ENCODE peak calls at places on chromosome 6, in six cellular contexts. One of them, this sample, is unnamed.

GRCh38 chr6:1535295-1535694 is 74.4 kb upstream of the FOXC1 start:
- DNase-seq in mammary epithelial cell: peak
- DNase-seq in AG10803: peak
- DNase-seq in Peyer's patch: no peak
- DNase-seq in fibroblast of lung: peak
- DNase-seq in A549: no peak
- DNase-seq in this sample: peak

GRCh38 chr6:93516441-93516840 is 97.1 kb upstream of the EPHA7 start:
- DNase-seq in mammary epithelial cell: no peak
- DNase-seq in AG10803: no peak
- DNase-seq in Peyer's patch: no peak
- DNase-seq in fibroblast of lung: no peak
- DNase-seq in A549: no peak
- DNase-seq in this sample: no peak

GRCh38 chr6:119207973-119208725 is 129.7 kb upstream of the FAM184A start:
- DNase-seq in mammary epithelial cell: no peak
- DNase-seq in AG10803: peak
- DNase-seq in Peyer's patch: no peak
- DNase-seq in fibroblast of lung: peak
- DNase-seq in A549: no peak
- DNase-seq in this sample: peak

GRCh38 chr6:112636650-112637260 is 289.6 kb downstream of the RFPL4B start:
- DNase-seq in mammary epithelial cell: no peak
- DNase-seq in AG10803: peak
- DNase-seq in Peyer's patch: no peak
- DNase-seq in fibroblast of lung: peak
- DNase-seq in A549: no peak
- DNase-seq in this sample: peak

GRCh38 chr6:161631676-161632194 is 357.9 kb upstream of the AGPAT4 start:
- DNase-seq in mammary epithelial cell: no peak
- DNase-seq in AG10803: peak
- DNase-seq in Peyer's patch: no peak
- DNase-seq in fibroblast of lung: peak
- DNase-seq in A549: no peak
- DNase-seq in this sample: peak

GRCh38 chr6:159884720-159885119 is 6.1 kb upstream of the MAS1 start:
- DNase-seq in mammary epithelial cell: no peak
- DNase-seq in AG10803: no peak
- DNase-seq in Peyer's patch: no peak
- DNase-seq in fibroblast of lung: no peak
- DNase-seq in A549: no peak
- DNase-seq in this sample: no peak

GRCh38 chr6:165042912-165043311 is 266.5 kb downstream of the C6orf118 start:
- DNase-seq in mammary epithelial cell: no peak
- DNase-seq in AG10803: no peak
- DNase-seq in Peyer's patch: no peak
- DNase-seq in fibroblast of lung: no peak
- DNase-seq in A549: no peak
- DNase-seq in this sample: no peak

GRCh38 chr6:163340201-163340887 is 74.2 kb upstream of the QKI start:
- DNase-seq in mammary epithelial cell: no peak
- DNase-seq in AG10803: no peak
- DNase-seq in Peyer's patch: no peak
- DNase-seq in fibroblast of lung: peak
- DNase-seq in A549: no peak
- DNase-seq in this sample: no peak

GRCh38 chr6:156771761-156772160 is 5.4 kb upstream of the ARID1B start:
- DNase-seq in mammary epithelial cell: no peak
- DNase-seq in AG10803: no peak
- DNase-seq in Peyer's patch: no peak
- DNase-seq in fibroblast of lung: no peak
- DNase-seq in A549: no peak
- DNase-seq in this sample: no peak

GRCh38 chr6:112503210-112503609 is 156.1 kb downstream of the RFPL4B start:
- DNase-seq in mammary epithelial cell: no peak
- DNase-seq in AG10803: no peak
- DNase-seq in Peyer's patch: no peak
- DNase-seq in fibroblast of lung: peak
- DNase-seq in A549: no peak
- DNase-seq in this sample: no peak

GRCh38 chr6:128600397-128600951 is 80.1 kb upstream of the PTPRK start:
- DNase-seq in mammary epithelial cell: peak
- DNase-seq in AG10803: peak
- DNase-seq in Peyer's patch: no peak
- DNase-seq in fibroblast of lung: peak
- DNase-seq in A549: peak
- DNase-seq in this sample: peak

GRCh38 chr6:16344756-16345155 is 106.4 kb downstream of the GMPR start:
- DNase-seq in mammary epithelial cell: no peak
- DNase-seq in AG10803: peak
- DNase-seq in Peyer's patch: no peak
- DNase-seq in fibroblast of lung: peak
- DNase-seq in A549: no peak
- DNase-seq in this sample: peak

DNA sequence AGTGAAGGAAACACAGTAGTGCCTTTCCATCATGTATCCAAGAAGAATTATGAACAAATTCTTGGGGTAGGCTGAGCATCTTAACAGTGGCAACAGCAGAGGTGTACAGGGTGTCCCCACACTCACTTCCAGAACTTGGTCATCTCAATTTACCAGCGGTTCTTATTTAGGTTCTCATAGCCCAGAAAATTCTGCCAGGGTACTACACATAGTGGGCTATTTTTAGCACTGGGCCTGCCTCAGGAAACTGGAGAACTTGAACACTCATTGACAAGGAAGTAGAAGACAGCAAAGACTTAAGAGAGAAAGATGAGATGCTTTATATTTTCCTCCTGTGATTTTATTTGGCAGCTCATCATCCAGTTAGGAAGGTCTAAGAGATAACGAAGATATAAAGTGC is 71.8 kb upstream of the PHIP start:
- DNase-seq in mammary epithelial cell: no peak
- DNase-seq in AG10803: no peak
- DNase-seq in Peyer's patch: no peak
- DNase-seq in fibroblast of lung: no peak
- DNase-seq in A549: no peak
- DNase-seq in this sample: no peak
- H3K4me3 ChIP-seq in mammary epithelial cell: no peak
- H3K4me3 ChIP-seq in AG10803: no peak
- H3K4me3 ChIP-seq in Peyer's patch: no peak
- H3K4me3 ChIP-seq in fibroblast of lung: no peak
- H3K4me3 ChIP-seq in A549: no peak
- H3K4me3 ChIP-seq in this sample: no peak

GRCh38 chr6:133243723-133244122 is 2.6 kb downstream of the EYA4 start:
- DNase-seq in mammary epithelial cell: no peak
- DNase-seq in AG10803: no peak
- DNase-seq in Peyer's patch: no peak
- DNase-seq in fibroblast of lung: no peak
- DNase-seq in A549: no peak
- DNase-seq in this sample: no peak

GRCh38 chr6:133241088-133241900 is at the start of gene EYA4:
- DNase-seq in mammary epithelial cell: peak
- DNase-seq in AG10803: no peak
- DNase-seq in Peyer's patch: no peak
- DNase-seq in fibroblast of lung: peak
- DNase-seq in A549: peak
- DNase-seq in this sample: no peak

GRCh38 chr6:133242761-133243590 is 1.8 kb downstream of the EYA4 start:
- DNase-seq in mammary epithelial cell: no peak
- DNase-seq in AG10803: no peak
- DNase-seq in Peyer's patch: no peak
- DNase-seq in fibroblast of lung: no peak
- DNase-seq in A549: peak
- DNase-seq in this sample: peak

GRCh38 chr6:133241901-133242760 is 974 bp downstream of the EYA4 start:
- DNase-seq in mammary epithelial cell: peak
- DNase-seq in AG10803: no peak
- DNase-seq in Peyer's patch: no peak
- DNase-seq in fibroblast of lung: peak
- DNase-seq in A549: peak
- DNase-seq in this sample: no peak

GRCh38 chr6:133240511-133241087 is 558 bp upstream of the EYA4 start:
- DNase-seq in mammary epithelial cell: no peak
- DNase-seq in AG10803: no peak
- DNase-seq in Peyer's patch: no peak
- DNase-seq in fibroblast of lung: peak
- DNase-seq in A549: peak
- DNase-seq in this sample: no peak
- TF ChIP-seq CTCF in mammary epithelial cell: no peak
- TF ChIP-seq CTCF in AG10803: no peak
- TF ChIP-seq CTCF in Peyer's patch: no peak
- TF ChIP-seq CTCF in fibroblast of lung: peak
- TF ChIP-seq CTCF in A549: no peak
- TF ChIP-seq CTCF in this sample: no peak

GRCh38 chr6:34392497-34393190 is at the start of gene NUDT3:
- DNase-seq in mammary epithelial cell: peak
- DNase-seq in AG10803: peak
- DNase-seq in Peyer's patch: peak
- DNase-seq in fibroblast of lung: peak
- DNase-seq in A549: peak
- DNase-seq in this sample: peak

GRCh38 chr6:34391711-34392496 is 565 bp downstream of the NUDT3 start:
- DNase-seq in mammary epithelial cell: peak
- DNase-seq in AG10803: peak
- DNase-seq in Peyer's patch: peak
- DNase-seq in fibroblast of lung: peak
- DNase-seq in A549: peak
- DNase-seq in this sample: peak

GRCh38 chr6:34393191-34393967 is 910 bp upstream of the NUDT3 start:
- DNase-seq in mammary epithelial cell: no peak
- DNase-seq in AG10803: no peak
- DNase-seq in Peyer's patch: no peak
- DNase-seq in fibroblast of lung: no peak
- DNase-seq in A549: no peak
- DNase-seq in this sample: no peak

GRCh38 chr6:34396518-34396917 is 4.0 kb upstream of the NUDT3 start:
- DNase-seq in mammary epithelial cell: no peak
- DNase-seq in AG10803: no peak
- DNase-seq in Peyer's patch: no peak
- DNase-seq in fibroblast of lung: no peak
- DNase-seq in A549: no peak
- DNase-seq in this sample: no peak

DNA sequence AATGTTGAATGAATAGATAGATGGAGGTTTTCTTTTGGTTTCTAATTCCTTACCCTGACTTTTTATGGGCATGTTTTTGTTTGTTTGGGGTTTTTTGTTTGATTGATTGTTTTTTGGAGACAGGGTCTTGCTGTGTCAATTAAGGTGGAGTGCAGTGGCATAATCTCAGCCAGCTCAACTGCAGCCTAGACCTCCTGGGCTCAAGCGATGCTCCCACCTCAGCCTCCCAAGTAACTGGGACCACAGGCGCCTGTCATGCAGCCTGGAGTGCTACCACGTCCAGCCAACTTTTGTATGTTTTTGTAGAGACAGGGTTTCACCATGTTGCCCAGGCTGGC is 1.5 kb upstream of the NUDT3 start:
- DNase-seq in mammary epithelial cell: no peak
- DNase-seq in AG10803: no peak
- DNase-seq in Peyer's patch: no peak
- DNase-seq in fibroblast of lung: no peak
- DNase-seq in A549: no peak
- DNase-seq in this sample: no peak
- H3K4me3 ChIP-seq in mammary epithelial cell: no peak
- H3K4me3 ChIP-seq in AG10803: no peak
- H3K4me3 ChIP-seq in Peyer's patch: no peak
- H3K4me3 ChIP-seq in fibroblast of lung: no peak
- H3K4me3 ChIP-seq in A549: no peak
- H3K4me3 ChIP-seq in this sample: no peak

GRCh38 chr6:136304410-136304809 is 14.8 kb upstream of the BCLAF1 start:
- DNase-seq in mammary epithelial cell: peak
- DNase-seq in AG10803: no peak
- DNase-seq in Peyer's patch: no peak
- DNase-seq in fibroblast of lung: no peak
- DNase-seq in A549: no peak
- DNase-seq in this sample: no peak

GRCh38 chr6:136309729-136310311 is 20.2 kb upstream of the BCLAF1 start:
- DNase-seq in mammary epithelial cell: no peak
- DNase-seq in AG10803: no peak
- DNase-seq in Peyer's patch: no peak
- DNase-seq in fibroblast of lung: no peak
- DNase-seq in A549: no peak
- DNase-seq in this sample: no peak

GRCh38 chr6:136309171-136309570 is 19.5 kb upstream of the BCLAF1 start:
- DNase-seq in mammary epithelial cell: no peak
- DNase-seq in AG10803: no peak
- DNase-seq in Peyer's patch: no peak
- DNase-seq in fibroblast of lung: no peak
- DNase-seq in A549: no peak
- DNase-seq in this sample: no peak

GRCh38 chr6:136306466-136306865 is 16.8 kb upstream of the BCLAF1 start:
- DNase-seq in mammary epithelial cell: no peak
- DNase-seq in AG10803: no peak
- DNase-seq in Peyer's patch: no peak
- DNase-seq in fibroblast of lung: no peak
- DNase-seq in A549: no peak
- DNase-seq in this sample: no peak

DNA sequence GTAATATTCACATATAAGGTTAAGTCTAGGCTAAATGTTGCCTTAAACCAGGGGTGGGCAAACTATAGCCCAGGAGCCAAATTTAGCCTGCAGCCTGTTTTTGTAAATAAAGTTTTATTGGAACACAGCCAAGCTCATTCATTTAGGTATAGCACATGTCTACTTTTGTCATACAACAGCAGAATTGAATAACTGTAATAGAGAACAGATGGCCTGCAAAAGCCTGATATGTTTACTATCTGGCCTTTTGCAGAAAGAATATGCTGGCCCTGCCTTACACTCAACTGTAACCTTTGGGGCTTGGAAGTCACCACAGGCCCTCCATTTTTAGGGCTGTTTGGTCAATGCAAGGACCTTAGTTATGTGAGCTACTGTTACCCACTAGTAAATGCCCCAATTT is 17.7 kb upstream of the BCLAF1 start:
- DNase-seq in mammary epithelial cell: no peak
- DNase-seq in AG10803: no peak
- DNase-seq in Peyer's patch: no peak
- DNase-seq in fibroblast of lung: no peak
- DNase-seq in A549: no peak
- DNase-seq in this sample: peak
- TF ChIP-seq CTCF in mammary epithelial cell: no peak
- TF ChIP-seq CTCF in AG10803: no peak
- TF ChIP-seq CTCF in Peyer's patch: no peak
- TF ChIP-seq CTCF in fibroblast of lung: no peak
- TF ChIP-seq CTCF in A549: no peak
- TF ChIP-seq CTCF in this sample: no peak

This sample was measured in foreskin fibroblast.